ENCODE peak calls at places on chromosomes 12 and 14, in six cellular contexts. G is gastrocnemius medialis; N is CD8-positive, alpha-beta memory T cell; X is BJ; O is lower leg skin; Z is upper lobe of left lung. T is an unnamed sample.

GRCh38 chr14:90091393-90091792 is 29.6 kb downstream of the KCNK13 start:
- DNase-seq in G (no peak), N (no peak), X (no peak), O (no peak), Z (no peak), T (no peak)

GRCh38 chr14:104425763-104426691 is 153.5 kb upstream of the C14orf180 start:
- DNase-seq in G (no peak), N (no peak), X (no peak), O (peak; percentile 59), Z (no peak), T (no peak)

GRCh38 chr12:116430911-116431565 is 128.1 kb upstream of the MAP1LC3B2 start:
- DNase-seq in G (no peak), N (no peak), X (no peak), O (no peak), Z (no peak), T (no peak)

GRCh38 chr12:6724409-6724797 is 557 bp downstream of the COPS7A start:
- DNase-seq in G (peak; percentile 8), N (peak; percentile 56), X (no peak), O (no peak), Z (peak; percentile 32), T (no peak)

GRCh38 chr14:90513151-90514014 is 116.6 kb downstream of the CALM1 start:
- DNase-seq in G (no peak), N (no peak), X (no peak), O (no peak), Z (peak; percentile 80), T (no peak)

GRCh38 chr14:78519863-78520262 is 349.7 kb downstream of the NRXN3 start:
- DNase-seq in G (no peak), N (no peak), X (no peak), O (no peak), Z (no peak), T (no peak)

GRCh38 chr12:103626498-103626897 is 39.4 kb downstream of the STAB2 start:
- DNase-seq in G (peak; percentile 59), N (no peak), X (no peak), O (no peak), Z (no peak), T (peak; percentile 28)

GRCh38 chr12:89525824-89526770 is at the start of gene POC1B:
- DNase-seq in G (peak; percentile 44), N (peak; percentile 70), X (peak; percentile 39), O (peak; percentile 96), Z (peak; percentile 82), T (no peak)

GRCh38 chr14:95444132-95445129 is 72.0 kb downstream of the SYNE3 start:
- DNase-seq in G (no peak), N (no peak), X (no peak), O (no peak), Z (no peak), T (no peak)

GRCh38 chr12:104567832-104568490 is 111.2 kb downstream of the CHST11 start:
- DNase-seq in G (no peak), N (peak; percentile 61), X (no peak), O (no peak), Z (no peak), T (no peak)

GRCh38 chr14:77009014-77009413 is 19.5 kb downstream of the IRF2BPL start:
- DNase-seq in G (no peak), N (no peak), X (no peak), O (no peak), Z (no peak), T (no peak)

GRCh38 chr12:98229539-98229921 is 285.9 kb upstream of the TMPO start:
- DNase-seq in G (no peak), N (no peak), X (no peak), O (no peak), Z (no peak), T (no peak)

GRCh38 chr12:121803861-121804416 is at the start of gene SETD1B:
- DNase-seq in G (no peak), N (peak; percentile 64), X (no peak), O (peak; percentile 90), Z (peak; percentile 64), T (no peak)

GRCh38 chr14:77155083-77155482 is 13.5 kb upstream of the ZDHHC22 start:
- DNase-seq in G (no peak), N (no peak), X (no peak), O (no peak), Z (no peak), T (no peak)

GRCh38 chr12:64810831-64811230 is 13.6 kb upstream of the TBC1D30 start:
- DNase-seq in G (no peak), N (no peak), X (no peak), O (no peak), Z (no peak), T (no peak)

GRCh38 chr12:29503283-29503682 is 5.8 kb upstream of the OVCH1 start:
- DNase-seq in G (no peak), N (no peak), X (no peak), O (no peak), Z (no peak), T (no peak)

GRCh38 chr14:37172024-37172869 is at the start of gene SLC25A21:
- DNase-seq in G (peak; percentile 34), N (no peak), X (peak; percentile 33), O (peak; percentile 93), Z (peak; percentile 68), T (no peak)

GRCh38 chr14:99508896-99509629 is 27.9 kb downstream of the CCNK start:
- DNase-seq in G (peak; percentile 55), N (no peak), X (no peak), O (peak; percentile 86), Z (no peak), T (no peak)

GRCh38 chr12:70828391-70828790 is 92.1 kb downstream of the PTPRR start:
- DNase-seq in G (no peak), N (no peak), X (no peak), O (no peak), Z (no peak), T (peak; percentile 84)

GRCh38 chr14:103393687-103394626 is 8.7 kb downstream of the MARK3 start:
- DNase-seq in G (no peak), N (no peak), X (no peak), O (no peak), Z (peak; percentile 57), T (no peak)

GRCh38 chr12:53381739-53382630 is 2.0 kb downstream of the SP1 start:
- DNase-seq in G (peak; percentile 73), N (peak; percentile 57), X (no peak), O (no peak), Z (peak; percentile 62), T (no peak)

GRCh38 chr12:1562813-1563412 is 31.5 kb downstream of the FBXL14 start:
- DNase-seq in G (no peak), N (no peak), X (no peak), O (peak; percentile 43), Z (no peak), T (no peak)

GRCh38 chr12:1787714-1788113 is 32.7 kb upstream of the LRTM2 start:
- DNase-seq in G (no peak), N (no peak), X (no peak), O (no peak), Z (no peak), T (no peak)

GRCh38 chr14:29236848-29237247 is 470.3 kb downstream of the FOXG1 start:
- DNase-seq in G (no peak), N (no peak), X (peak; percentile 50), O (no peak), Z (no peak), T (no peak)

GRCh38 chr14:22506778-22507351 is 82.2 kb downstream of the DAD1 start:
- DNase-seq in G (no peak), N (no peak), X (no peak), O (no peak), Z (no peak), T (no peak)

GRCh38 chr12:19263666-19264065 is 134.1 kb downstream of the PLEKHA5 start:
- DNase-seq in G (no peak), N (no peak), X (no peak), O (no peak), Z (no peak), T (no peak)

GRCh38 chr12:52210186-52210924 is 18.5 kb upstream of the KRT80 start:
- DNase-seq in G (no peak), N (no peak), X (no peak), O (peak; percentile 95), Z (peak; percentile 81), T (no peak)

GRCh38 chr14:29558516-29558915 is 369.1 kb downstream of the PRKD1 start:
- DNase-seq in G (no peak), N (no peak), X (no peak), O (no peak), Z (no peak), T (peak; percentile 14)

GRCh38 chr12:1666685-1667162 is 24.1 kb upstream of the ADIPOR2 start:
- DNase-seq in G (no peak), N (no peak), X (no peak), O (no peak), Z (no peak), T (no peak)

GRCh38 chr12:45231515-45232145 is 15.7 kb downstream of the ANO6 start:
- DNase-seq in G (no peak), N (no peak), X (peak; percentile 69), O (no peak), Z (no peak), T (no peak)

GRCh38 chr12:2435511-2435910 is 359.3 kb upstream of the FKBP4 start:
- DNase-seq in G (no peak), N (no peak), X (no peak), O (no peak), Z (no peak), T (no peak)

GRCh38 chr12:94101902-94102660 is 46.3 kb upstream of the PLXNC1 start:
- DNase-seq in G (peak; percentile 65), N (peak; percentile 86), X (no peak), O (peak; percentile 97), Z (peak; percentile 91), T (no peak)
- H3K4me3 ChIP-seq in G (peak overlapping the region; percentile 78), N (peak overlapping the region; percentile 57), X (peak overlapping the region; percentile 56), O (peak overlapping the region; percentile 39), Z (peak overlapping the region; percentile 67), T (peak overlapping the region; percentile 68)

DNA sequence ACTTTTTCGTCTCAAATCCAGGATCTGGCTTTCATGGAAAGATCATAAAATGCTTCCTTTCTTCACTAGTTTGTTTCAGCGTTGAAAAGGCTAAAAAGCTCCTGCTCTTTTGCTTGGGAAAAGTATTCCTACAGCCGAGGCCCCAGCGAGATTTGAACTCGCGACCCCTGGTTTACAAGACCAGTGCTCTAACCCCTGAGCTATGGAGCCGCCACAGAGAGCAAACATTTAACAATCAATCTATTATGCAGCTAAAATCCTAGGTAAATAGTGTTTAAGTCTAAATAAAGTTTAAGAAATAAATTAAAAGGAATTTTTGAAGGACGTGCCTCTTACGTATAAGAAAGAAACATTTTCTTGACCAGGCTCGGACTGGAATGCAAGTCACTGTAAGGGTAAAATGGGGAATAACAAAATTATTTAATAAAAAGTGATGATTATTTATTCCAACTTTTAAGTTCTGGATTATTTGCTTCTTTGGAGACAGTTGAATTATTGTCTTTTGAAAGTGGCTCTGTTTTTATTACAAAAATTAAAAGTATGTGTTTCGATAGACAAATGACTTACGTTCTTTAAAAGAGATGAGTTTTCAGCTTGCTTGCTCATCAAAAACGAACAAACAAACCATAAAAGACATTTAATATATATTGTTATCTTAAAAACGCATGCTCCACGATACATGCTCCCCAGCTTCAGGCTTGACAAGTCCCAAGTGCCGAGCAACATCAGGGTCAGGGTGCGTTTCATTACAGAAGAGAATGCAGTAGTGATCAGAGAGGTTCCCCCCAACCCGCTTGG is 10.3 kb downstream of the OR6S1 start:
- DNase-seq in G (no peak), N (peak; percentile 65), X (no peak), O (no peak), Z (no peak), T (no peak)
- H3K4me3 ChIP-seq in G (peak overlapping the region; percentile 18), N (peak overlapping the region; percentile 70), X (peak overlapping the region; percentile 20), O (peak overlapping the region; percentile 5), Z (no peak overlapping the region), T (peak overlapping the region; percentile 57)

GRCh38 chr12:80714055-80714454 is 2.7 kb upstream of the MYF5 start:
- DNase-seq in G (peak; percentile 28), N (no peak), X (no peak), O (no peak), Z (no peak), T (no peak)
- H3K4me3 ChIP-seq in G (peak overlapping the region; percentile 56), N (no peak overlapping the region), X (no peak overlapping the region), O (no peak overlapping the region), Z (no peak overlapping the region), T (no peak overlapping the region)

GRCh38 chr12:69500631-69501030 is 30.4 kb downstream of the FRS2 start:
- DNase-seq in G (no peak), N (no peak), X (no peak), O (no peak), Z (no peak), T (no peak)
- H3K4me3 ChIP-seq in G (no peak overlapping the region), N (no peak overlapping the region), X (no peak overlapping the region), O (no peak overlapping the region), Z (no peak overlapping the region), T (no peak overlapping the region)

T was measured in AG04449.